ENCODE peak calls at places on chromosomes 6 and 20, in nine cellular contexts. Y, C, J, D, H, U, V, R and P are unnamed samples.

GRCh38 chr20:8267009-8267408 is 134.9 kb downstream of the PLCB1 start:
- DNase-seq in U (no peak), J (no peak), R (no peak), D (no peak), V (no peak), Y (no peak), H (no peak), C (no peak), P (no peak)

GRCh38 chr6:84449220-84449619 is 221.8 kb upstream of the CEP162 start:
- DNase-seq in R (peak; percentile 18), D (no peak), J (no peak), Y (no peak), C (no peak), V (no peak), H (no peak), U (no peak), P (no peak)

GRCh38 chr20:17936791-17937687 is 31.6 kb downstream of the SNX5 start:
- DNase-seq in D (no peak), J (peak; percentile 93), C (no peak), Y (no peak), H (peak; percentile 66), R (no peak), V (no peak), U (no peak), P (no peak)

GRCh38 chr6:129440691-129441090 is 269.3 kb downstream of the ARHGAP18 start:
- DNase-seq in H (no peak), D (no peak), V (no peak), U (no peak), J (no peak), C (no peak), Y (no peak), R (peak; percentile 81), P (no peak)

GRCh38 chr6:156729248-156729647 is 47.9 kb upstream of the ARID1B start:
- DNase-seq in V (no peak), D (peak; percentile 75), Y (no peak), C (no peak), J (no peak), H (no peak), U (no peak), R (no peak), P (no peak)

GRCh38 chr6:7243188-7243942 is 69.6 kb downstream of the SSR1 start:
- DNase-seq in Y (no peak), H (no peak), R (peak; percentile 83), U (peak; percentile 89), J (no peak), V (no peak), D (peak; percentile 82), C (no peak), P (no peak)

GRCh38 chr6:150692604-150693003 is 92.9 kb downstream of the PLEKHG1 start:
- DNase-seq in Y (no peak), D (no peak), J (no peak), R (no peak), V (no peak), U (no peak), H (no peak), C (no peak), P (no peak)

GRCh38 chr6:105111871-105112270 is 67.9 kb downstream of the POPDC3 start:
- DNase-seq in H (no peak), D (no peak), J (no peak), U (no peak), R (no peak), Y (no peak), V (no peak), C (no peak), P (no peak)

GRCh38 chr6:163946437-163946836 is 531.9 kb downstream of the QKI start:
- DNase-seq in Y (no peak), V (no peak), D (no peak), H (peak; percentile 37), U (no peak), R (no peak), C (no peak), J (peak; percentile 84), P (no peak)

GRCh38 chr6:99745651-99746050 is 139.0 kb downstream of the PRDM13 start:
- DNase-seq in R (no peak), V (no peak), U (no peak), Y (no peak), H (no peak), J (no peak), D (peak; percentile 2), C (no peak), P (no peak)

GRCh38 chr6:150079604-150080003 is 10.7 kb upstream of the ULBP3 start:
- DNase-seq in R (peak; percentile 23), V (no peak), C (peak; percentile 64), U (no peak), H (no peak), Y (no peak), D (peak; percentile 10), J (no peak), P (no peak)

GRCh38 chr20:64140421-64140820 is 23.8 kb upstream of the MYT1 start:
- DNase-seq in H (no peak), D (no peak), C (peak; percentile 36), Y (no peak), V (peak; percentile 58), R (no peak), U (no peak), J (peak; percentile 43), P (peak; percentile 27)

GRCh38 chr20:46438156-46438750 is 31.8 kb upstream of the ELMO2 start:
- DNase-seq in Y (no peak), H (no peak), R (peak; percentile 65), D (peak; percentile 73), C (no peak), U (peak; percentile 92), J (no peak), V (no peak), P (no peak)

GRCh38 chr6:99746261-99746895 is 139.7 kb downstream of the PRDM13 start:
- DNase-seq in R (peak; percentile 72), U (peak; percentile 89), J (no peak), Y (peak; percentile 9), H (peak; percentile 23), C (no peak), D (peak; percentile 75), V (no peak), P (no peak)

GRCh38 chr6:44052419-44053011 is 74.7 kb downstream of the MRPL14 start:
- DNase-seq in U (no peak), J (peak; percentile 78), D (peak; percentile 56), Y (no peak), C (peak; percentile 51), R (peak; percentile 59), V (no peak), H (peak; percentile 72), P (peak; percentile 72)

GRCh38 chr6:44051516-44051915 is 75.7 kb downstream of the MRPL14 start:
- DNase-seq in D (peak; percentile 76), C (no peak), R (no peak), J (no peak), V (no peak), U (no peak), Y (no peak), H (no peak), P (no peak)

GRCh38 chr6:44053760-44054556 is 73.3 kb downstream of the MRPL14 start:
- DNase-seq in Y (no peak), R (no peak), D (peak; percentile 86), C (peak; percentile 43), H (no peak), V (no peak), J (no peak), U (no peak), P (no peak)

GRCh38 chr6:44054635-44055559 is 72.4 kb downstream of the MRPL14 start:
- DNase-seq in H (no peak), Y (no peak), U (no peak), V (no peak), D (no peak), C (peak; percentile 52), R (no peak), J (no peak), P (no peak)

GRCh38 chr6:44053106-44053756 is 74.0 kb downstream of the MRPL14 start:
- DNase-seq in H (no peak), C (peak; percentile 43), R (no peak), D (no peak), Y (no peak), J (no peak), V (no peak), U (no peak), P (no peak)
- H3K4me1 ChIP-seq in H (peaks cover 52% of the 10 kb centered on the region), C (peaks cover 46% of the 10 kb centered on the region), R (peaks cover 13% of the 10 kb centered on the region), D (peaks cover 86% of the 10 kb centered on the region), Y (no peaks in the 10 kb centered on the region), J (peaks cover 52% of the 10 kb centered on the region), V (peaks cover 24% of the 10 kb centered on the region), U (no peaks in the 10 kb centered on the region), P (peaks cover 24% of the 10 kb centered on the region)

DNA sequence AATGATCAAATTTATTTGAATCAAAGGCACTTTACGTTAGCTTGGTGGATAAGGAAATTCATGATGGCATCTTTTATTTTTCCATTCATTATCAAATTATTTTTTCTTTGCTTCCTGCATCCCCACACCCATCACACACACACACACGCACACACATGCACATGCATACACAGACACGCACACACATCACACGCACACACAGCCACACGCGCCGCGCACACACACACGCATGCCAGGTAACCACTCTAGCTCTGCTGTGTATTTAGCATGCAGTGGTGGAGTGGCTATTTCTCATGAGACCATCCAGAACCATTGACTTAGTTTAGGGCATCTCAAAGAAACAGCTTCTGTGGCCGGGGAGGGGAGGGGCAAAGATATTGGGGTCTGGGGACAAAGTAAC is 47.0 kb downstream of the GNAS start:
- DNase-seq in R (no peak), U (no peak), H (no peak), V (no peak), Y (no peak), D (no peak), C (no peak), J (no peak), P (no peak)
- H3K4me3 ChIP-seq in R (peak overlapping the region; percentile 2), U (no peak overlapping the region), H (no peak overlapping the region), V (no peak overlapping the region), Y (no peak overlapping the region), D (no peak overlapping the region), C (no peak overlapping the region), J (no peak overlapping the region), P (no peak overlapping the region)

DNA sequence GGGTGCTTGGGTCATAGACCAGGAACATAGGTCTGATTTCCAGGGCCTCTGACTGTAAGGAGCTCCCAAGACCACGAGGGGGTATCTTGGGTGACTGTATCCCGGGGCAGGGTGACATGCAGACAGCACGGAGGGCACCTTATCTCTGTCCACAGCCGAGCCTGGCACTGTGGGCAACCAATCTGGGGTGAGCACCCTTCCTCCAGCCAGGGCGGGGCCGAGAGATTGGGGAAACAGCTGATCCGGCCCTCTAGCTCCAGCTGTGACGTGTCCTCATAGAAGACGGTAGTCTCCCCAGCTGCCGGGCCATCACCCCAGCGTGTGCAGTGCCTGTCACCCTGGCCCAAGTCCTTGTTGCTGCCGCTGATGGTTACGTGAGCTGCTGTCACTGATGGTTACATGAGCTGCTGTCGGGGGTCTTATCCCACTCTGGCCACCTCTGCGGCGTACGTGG is 139.6 kb upstream of the RNF24 start:
- DNase-seq in V (no peak), C (peak; percentile 81), U (peak; percentile 50), J (peak; percentile 67), Y (no peak), H (no peak), R (no peak), D (no peak), P (peak; percentile 61)
- H3K27ac ChIP-seq in V (no peak overlapping the region), C (no peak overlapping the region), U (no peak overlapping the region), J (no peak overlapping the region), Y (no peak overlapping the region), H (no peak overlapping the region), R (no peak overlapping the region), D (no peak overlapping the region), P (no peak overlapping the region)

DNA sequence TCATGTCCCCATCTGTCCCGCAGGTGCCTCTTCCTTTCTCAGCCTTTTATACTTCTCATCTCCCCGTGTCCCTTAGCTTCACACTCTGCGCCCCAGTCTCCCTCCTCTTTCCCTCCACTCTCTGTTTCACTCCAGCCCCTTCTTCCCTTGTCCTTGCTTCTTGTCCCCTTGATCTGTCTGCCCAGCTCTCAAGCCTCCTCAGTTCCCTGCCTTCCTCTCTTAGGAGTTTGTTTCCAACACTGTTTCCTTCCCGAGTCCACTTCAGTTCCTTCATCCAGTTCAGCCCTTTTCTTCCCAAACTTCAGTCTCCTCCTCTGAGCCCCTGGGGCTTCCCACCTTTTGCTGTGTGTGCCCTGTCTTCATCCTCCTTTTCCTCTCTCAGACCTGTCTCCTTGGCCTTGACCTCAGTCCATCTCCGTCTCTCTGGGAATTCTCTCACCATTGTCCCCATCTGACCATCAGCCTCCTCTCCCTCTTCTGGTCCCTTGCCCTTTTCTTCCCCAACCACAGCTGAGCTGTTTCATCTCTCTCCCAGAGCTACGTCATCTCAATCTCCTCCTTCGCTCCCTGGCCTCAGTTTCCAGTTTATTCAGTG is 2.8 kb upstream of the DDR1 start:
- DNase-seq in U (no peak), D (no peak), C (no peak), R (peak; percentile 15), Y (no peak), H (no peak), V (no peak), J (no peak), P (no peak)
- H3K4me1 ChIP-seq in U (peaks cover 28% of the 10 kb centered on the region), D (peaks cover 48% of the 10 kb centered on the region), C (peaks cover 71% of the 10 kb centered on the region), R (peaks cover 46% of the 10 kb centered on the region), Y (peaks cover 36% of the 10 kb centered on the region), H (peaks cover 43% of the 10 kb centered on the region), V (peaks cover 31% of the 10 kb centered on the region), J (peaks cover 41% of the 10 kb centered on the region), P (peaks cover 27% of the 10 kb centered on the region)